ENCODE peak calls at places on chromosomes 1 and 21, in five cellular contexts. D, K, M, Z and F are unnamed samples.

GRCh38 chr21:19724081-19724480 is 1274.1 kb upstream of the NCAM2 start:
- DNase-seq in Z (no peak), M (no peak), D (no peak), K (no peak), F (no peak)

GRCh38 chr1:213724640-213725536 is 262.9 kb upstream of the PROX1 start:
- DNase-seq in D (no peak), Z (no peak), K (no peak), M (no peak), F (no peak)

GRCh38 chr1:235999259-235999925 is 65.5 kb downstream of the NID1 start:
- DNase-seq in K (peak), M (peak), Z (no peak), D (peak), F (peak)

GRCh38 chr21:25639167-25639921 is at the start of gene JAM2:
- DNase-seq in K (peak), M (no peak), D (peak), Z (peak), F (no peak)

GRCh38 chr1:52423771-52424170 is 19.4 kb downstream of the PRPF38A start:
- DNase-seq in M (peak), D (no peak), Z (no peak), K (no peak), F (no peak)

GRCh38 chr1:172764378-172764777 is 105.5 kb downstream of the FASLG start:
- DNase-seq in D (no peak), Z (no peak), M (no peak), K (no peak), F (no peak)

GRCh38 chr1:223846668-223847007 is 891 bp upstream of the TP53BP2 start:
- DNase-seq in M (no peak), D (peak), K (no peak), Z (peak), F (no peak)

GRCh38 chr1:93976291-93976690 is 67.1 kb upstream of the GCLM start:
- DNase-seq in M (no peak), K (no peak), Z (no peak), D (peak), F (no peak)

GRCh38 chr1:31733389-31734219 is 29.8 kb upstream of the COL16A1 start:
- DNase-seq in K (no peak), D (no peak), M (no peak), Z (no peak), F (no peak)

GRCh38 chr1:28640766-28641165 is 2.1 kb downstream of the TAF12 start:
- DNase-seq in Z (peak), M (no peak), K (no peak), D (peak), F (no peak)

GRCh38 chr1:204842892-204843291 is 27.8 kb upstream of the NFASC start:
- DNase-seq in Z (no peak), M (no peak), K (no peak), D (no peak), F (no peak)

GRCh38 chr21:31612889-31613785 is 46.4 kb upstream of the SOD1 start:
- DNase-seq in K (no peak), Z (no peak), D (peak), M (no peak), F (no peak)

GRCh38 chr1:114298059-114298458 is 144.4 kb upstream of the SYT6 start:
- DNase-seq in K (no peak), M (no peak), Z (no peak), D (no peak), F (no peak)

GRCh38 chr1:11321656-11322491 is 48.9 kb downstream of the UBIAD1 start:
- DNase-seq in D (no peak), K (no peak), Z (peak), M (no peak), F (no peak)

GRCh38 chr1:219790834-219791615 is 137.3 kb downstream of the SLC30A10 start:
- DNase-seq in K (no peak), M (no peak), Z (no peak), D (no peak), F (peak)

GRCh38 chr1:91712981-91713841 is 172.7 kb downstream of the TGFBR3 start:
- DNase-seq in M (no peak), K (peak), D (no peak), Z (no peak), F (no peak)

GRCh38 chr21:39217356-39218081 is 34.3 kb upstream of the PSMG1 start:
- DNase-seq in Z (no peak), K (no peak), M (no peak), D (no peak), F (no peak)

GRCh38 chr1:244077473-244078220 is 26.6 kb downstream of the ZBTB18 start:
- DNase-seq in M (no peak), Z (peak), D (no peak), K (no peak), F (no peak)